ENCODE peak calls at places on chromosomes 13 and 19, in nine cellular contexts. F, L, N, C, J, R, V, Z and U are unnamed samples.

GRCh38 chr13:81425286-81425685 is 1084.4 kb upstream of the SPRY2 start:
- DNase-seq in F (no peak), L (no peak), N (no peak), C (no peak), J (no peak), R (no peak), V (no peak), Z (no peak), U (no peak)

GRCh38 chr13:31201341-31202024 is 1.7 kb downstream of the B3GLCT start:
- DNase-seq in F (peak), L (no peak), N (no peak), C (no peak), J (no peak), R (no peak), V (no peak), Z (peak), U (no peak)

GRCh38 chr19:51158474-51159129 is 16.5 kb downstream of the SIGLEC7 start:
- DNase-seq in F (peak), L (no peak), N (peak), C (peak), J (peak), R (peak), V (peak), Z (no peak), U (no peak)

GRCh38 chr13:46672338-46673090 is 119.5 kb downstream of the LRCH1 start:
- DNase-seq in F (no peak), L (no peak), N (no peak), C (no peak), J (no peak), R (no peak), V (no peak), Z (no peak), U (no peak)

GRCh38 chr19:11295665-11296245 is at the start of gene TSPAN16:
- DNase-seq in F (no peak), L (no peak), N (no peak), C (peak), J (no peak), R (no peak), V (no peak), Z (peak), U (no peak)

GRCh38 chr13:100724568-100724967 is 50.0 kb upstream of the TMTC4 start:
- DNase-seq in F (no peak), L (no peak), N (no peak), C (no peak), J (no peak), R (no peak), V (no peak), Z (no peak), U (no peak)

GRCh38 chr13:41931337-41931736 is 29.6 kb downstream of the VWA8 start:
- DNase-seq in F (no peak), L (no peak), N (no peak), C (no peak), J (no peak), R (no peak), V (no peak), Z (no peak), U (no peak)

GRCh38 chr19:7871530-7872305 is 2.5 kb downstream of the PRR36 start:
- DNase-seq in F (peak), L (peak), N (peak), C (peak), J (peak), R (peak), V (peak), Z (peak), U (peak)

GRCh38 chr13:53121131-53121773 is 92.6 kb downstream of the OLFM4 start:
- DNase-seq in F (no peak), L (no peak), N (no peak), C (no peak), J (no peak), R (no peak), V (no peak), Z (no peak), U (no peak)

GRCh38 chr19:12052571-12053169 is at the start of gene ZNF878:
- DNase-seq in F (peak), L (peak), N (peak), C (peak), J (peak), R (peak), V (no peak), Z (peak), U (peak)

GRCh38 chr13:51912511-51913225 is 50.9 kb downstream of the CCDC70 start:
- DNase-seq in F (no peak), L (no peak), N (no peak), C (no peak), J (no peak), R (no peak), V (no peak), Z (no peak), U (no peak)

GRCh38 chr19:40613669-40614594 is 12.8 kb downstream of the LTBP4 start:
- DNase-seq in F (peak), L (peak), N (peak), C (peak), J (peak), R (peak), V (peak), Z (peak), U (no peak)

GRCh38 chr19:28334419-28334818 is 878.5 kb downstream of the UQCRFS1 start:
- DNase-seq in F (no peak), L (no peak), N (no peak), C (no peak), J (no peak), R (no peak), V (no peak), Z (no peak), U (no peak)

GRCh38 chr19:29532097-29532496 is 6.3 kb downstream of the VSTM2B start:
- DNase-seq in F (no peak), L (no peak), N (no peak), C (no peak), J (no peak), R (no peak), V (no peak), Z (no peak), U (no peak)

GRCh38 chr19:45451181-45451849 is 16.5 kb upstream of the FOSB start:
- DNase-seq in F (peak), L (no peak), N (peak), C (peak), J (no peak), R (peak), V (no peak), Z (peak), U (no peak)

GRCh38 chr19:55212447-55212846 is 3.1 kb upstream of the PTPRH start:
- DNase-seq in F (no peak), L (peak), N (peak), C (peak), J (no peak), R (no peak), V (peak), Z (no peak), U (no peak)

GRCh38 chr19:9565900-9566705 is 18.2 kb downstream of the ZNF121 start:
- DNase-seq in F (no peak), L (no peak), N (no peak), C (no peak), J (no peak), R (no peak), V (no peak), Z (no peak), U (no peak)

GRCh38 chr19:18700501-18701249 is 17.2 kb downstream of the CRTC1 start:
- DNase-seq in F (peak), L (peak), N (peak), C (peak), J (peak), R (peak), V (no peak), Z (peak), U (peak)

GRCh38 chr19:28864024-28864503 is 348.9 kb downstream of the UQCRFS1 start:
- DNase-seq in F (no peak), L (no peak), N (peak), C (no peak), J (peak), R (no peak), V (no peak), Z (no peak), U (no peak)

GRCh38 chr13:36105726-36106125 is 25.5 kb downstream of the DCLK1 start:
- DNase-seq in F (no peak), L (no peak), N (no peak), C (no peak), J (no peak), R (no peak), V (no peak), Z (no peak), U (no peak)

GRCh38 chr19:32041681-32042292 is 303.6 kb upstream of the ZNF507 start:
- DNase-seq in F (peak), L (no peak), N (peak), C (peak), J (peak), R (no peak), V (no peak), Z (peak), U (peak)

GRCh38 chr19:2474232-2475017 is 1.5 kb upstream of the GADD45B start:
- DNase-seq in F (peak), L (no peak), N (peak), C (peak), J (peak), R (peak), V (no peak), Z (peak), U (peak)

GRCh38 chr19:5580116-5580515 is 12.4 kb upstream of the TINCR start:
- DNase-seq in F (no peak), L (no peak), N (no peak), C (no peak), J (no peak), R (no peak), V (no peak), Z (no peak), U (no peak)

GRCh38 chr13:27969866-27970229 is 733 bp upstream of the CDX2 start:
- DNase-seq in F (no peak), L (no peak), N (no peak), C (no peak), J (no peak), R (no peak), V (no peak), Z (no peak), U (no peak)

GRCh38 chr13:70856706-70857105 is 748.5 kb upstream of the KLHL1 start:
- DNase-seq in F (no peak), L (no peak), N (peak), C (peak), J (no peak), R (no peak), V (no peak), Z (no peak), U (no peak)

GRCh38 chr19:41546386-41546789 is 29.6 kb upstream of the CEACAM21 start:
- DNase-seq in F (no peak), L (no peak), N (peak), C (no peak), J (no peak), R (peak), V (no peak), Z (no peak), U (no peak)

GRCh38 chr19:33465834-33466233 is 55.8 kb downstream of the PEPD start:
- DNase-seq in F (no peak), L (no peak), N (no peak), C (no peak), J (no peak), R (no peak), V (no peak), Z (no peak), U (no peak)

GRCh38 chr13:110915874-110916670 is 1.2 kb upstream of the ANKRD10 start:
- DNase-seq in F (no peak), L (no peak), N (peak), C (no peak), J (no peak), R (no peak), V (no peak), Z (no peak), U (no peak)

GRCh38 chr19:41330946-41331678 is 21.1 kb downstream of the CCDC97 start:
- DNase-seq in F (no peak), L (no peak), N (no peak), C (no peak), J (no peak), R (no peak), V (no peak), Z (no peak), U (no peak)

GRCh38 chr19:7632340-7633203 is 947 bp downstream of the PCP2 start:
- DNase-seq in F (no peak), L (no peak), N (no peak), C (no peak), J (no peak), R (no peak), V (no peak), Z (no peak), U (no peak)

GRCh38 chr19:57053401-57053800 is 66.4 kb upstream of the USP29 start:
- DNase-seq in F (no peak), L (no peak), N (no peak), C (no peak), J (no peak), R (no peak), V (no peak), Z (no peak), U (no peak)

GRCh38 chr13:78976696-78977095 is 317.7 kb upstream of the OBI1 start:
- DNase-seq in F (no peak), L (no peak), N (no peak), C (no peak), J (no peak), R (no peak), V (no peak), Z (no peak), U (no peak)

DNA sequence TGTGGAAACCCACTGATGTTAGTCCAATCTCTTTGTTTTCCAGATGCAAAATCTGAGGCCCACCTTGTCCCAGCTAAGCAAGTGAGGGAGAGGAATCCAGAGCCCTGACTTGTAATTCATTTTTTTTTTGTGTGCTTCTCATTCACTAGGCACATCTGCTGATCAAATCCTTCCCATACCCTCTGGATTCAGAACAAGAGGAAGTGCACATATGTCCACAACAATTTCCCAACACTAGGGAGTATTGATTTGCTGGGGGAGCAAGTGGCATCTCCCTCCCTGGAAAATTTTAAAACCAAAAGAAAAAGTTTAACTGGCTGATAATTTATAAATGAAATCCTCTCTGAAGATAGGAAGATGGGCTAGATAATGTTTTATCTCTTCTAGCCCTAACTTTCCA is 94.6 kb upstream of the RFC3 start:
- DNase-seq in F (no peak), L (no peak), N (no peak), C (no peak), J (no peak), R (no peak), V (no peak), Z (no peak), U (no peak)
- H3K27ac ChIP-seq in F (no peak), L (peak), N (peak), C (peak), J (peak), R (no peak), V (no peak), Z (no peak), U (no peak)

DNA sequence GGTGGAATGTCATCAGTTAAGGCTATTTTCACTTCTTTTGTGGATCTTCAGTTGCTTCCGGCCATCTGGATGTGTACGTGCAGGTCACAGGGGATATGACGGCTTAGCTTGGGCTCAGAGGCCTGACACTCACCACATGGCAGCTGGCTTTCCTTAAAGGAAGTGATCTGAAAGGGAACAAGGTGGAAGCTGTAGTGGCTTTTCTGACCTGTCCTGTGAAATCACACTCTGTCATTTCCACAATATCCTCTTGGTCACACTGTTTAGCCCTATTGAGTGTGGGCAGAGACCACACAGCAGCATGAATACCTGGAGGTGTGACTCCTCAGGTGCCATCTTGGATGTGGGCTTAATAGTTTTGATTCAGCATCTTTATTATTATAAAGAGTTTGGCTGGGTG is 4.5 kb upstream of the BAX start:
- DNase-seq in F (no peak), L (no peak), N (no peak), C (no peak), J (no peak), R (no peak), V (no peak), Z (no peak), U (no peak)
- H3K27ac ChIP-seq in F (no peak), L (no peak), N (no peak), C (no peak), J (peak), R (no peak), V (no peak), Z (no peak), U (no peak)

GRCh38 chr13:95510950-95511349 is 41.6 kb upstream of the CLDN10 start:
- DNase-seq in F (no peak), L (no peak), N (no peak), C (no peak), J (no peak), R (no peak), V (no peak), Z (no peak), U (no peak)
- H3K27ac ChIP-seq in F (no peak), L (no peak), N (no peak), C (no peak), J (no peak), R (no peak), V (no peak), Z (no peak), U (no peak)

GRCh38 chr19:38386300-38386967 is 1.4 kb downstream of the GGN start:
- DNase-seq in F (no peak), L (no peak), N (no peak), C (no peak), J (no peak), R (no peak), V (no peak), Z (no peak), U (no peak)

GRCh38 chr19:38385804-38386257 is 2.0 kb downstream of the GGN start:
- DNase-seq in F (no peak), L (no peak), N (no peak), C (no peak), J (no peak), R (no peak), V (no peak), Z (no peak), U (no peak)

GRCh38 chr19:38387550-38388309 is at the start of gene GGN:
- DNase-seq in F (peak), L (no peak), N (peak), C (peak), J (peak), R (peak), V (peak), Z (peak), U (peak)

GRCh38 chr19:38388310-38389100 is at the start of gene SPRED3:
- DNase-seq in F (peak), L (no peak), N (no peak), C (no peak), J (peak), R (no peak), V (no peak), Z (peak), U (peak)

DNA sequence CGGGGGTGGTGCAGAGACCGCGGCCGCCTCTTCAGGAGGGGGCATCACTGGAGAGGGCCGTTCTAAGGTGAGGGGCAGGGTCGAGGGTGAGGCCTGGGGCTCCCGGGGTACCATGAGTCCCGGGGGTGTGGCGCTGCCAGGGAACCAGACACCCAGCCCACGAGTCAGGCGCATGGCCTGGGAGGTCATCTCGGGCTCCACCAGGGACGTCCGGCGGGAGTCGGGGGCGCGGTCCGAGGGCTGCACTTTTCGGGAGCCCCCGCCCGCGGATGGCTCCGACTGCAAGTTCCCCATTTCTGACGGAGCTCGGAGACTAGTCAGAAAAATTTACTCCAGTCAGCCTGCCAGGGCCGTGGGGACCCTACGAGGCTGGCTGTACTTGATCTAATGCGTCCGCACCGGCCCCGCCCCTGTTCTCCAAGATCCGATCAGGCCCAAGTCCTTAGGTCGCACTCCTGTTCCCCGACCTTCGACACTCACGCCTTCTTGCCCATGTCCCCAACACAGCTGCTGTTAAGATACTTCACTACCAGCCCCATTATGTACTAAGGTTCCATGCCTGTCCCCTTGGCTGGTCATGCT is 775 bp downstream of the GGN start:
- DNase-seq in F (peak), L (no peak), N (peak), C (peak), J (peak), R (no peak), V (no peak), Z (no peak), U (no peak)
- H3K27ac ChIP-seq in F (peak), L (no peak), N (peak), C (peak), J (peak), R (peak), V (peak), Z (no peak), U (no peak)

DNA sequence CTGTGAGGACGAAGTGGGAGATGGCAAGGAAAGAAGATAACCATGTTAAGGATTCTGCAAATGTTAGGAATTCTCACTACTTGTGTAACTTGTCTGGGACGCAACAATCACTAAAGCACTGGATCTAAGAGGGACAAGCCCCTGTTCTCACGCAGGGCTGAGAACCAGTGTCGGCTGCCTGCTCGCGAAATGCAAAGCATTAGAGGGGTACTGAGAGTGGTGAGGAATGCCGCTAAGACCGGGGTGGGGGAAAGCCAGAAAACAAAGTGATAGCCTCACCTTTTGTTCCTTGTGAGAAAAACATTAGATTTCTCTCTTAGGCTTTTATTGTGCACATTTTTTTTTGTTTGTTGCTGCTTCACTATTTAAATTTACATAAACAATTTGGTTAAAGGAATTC is 241.9 kb downstream of the ABCC4 start:
- DNase-seq in F (no peak), L (no peak), N (no peak), C (no peak), J (no peak), R (no peak), V (no peak), Z (no peak), U (no peak)
- H3K27ac ChIP-seq in F (peak), L (no peak), N (no peak), C (no peak), J (no peak), R (no peak), V (no peak), Z (no peak), U (no peak)

DNA sequence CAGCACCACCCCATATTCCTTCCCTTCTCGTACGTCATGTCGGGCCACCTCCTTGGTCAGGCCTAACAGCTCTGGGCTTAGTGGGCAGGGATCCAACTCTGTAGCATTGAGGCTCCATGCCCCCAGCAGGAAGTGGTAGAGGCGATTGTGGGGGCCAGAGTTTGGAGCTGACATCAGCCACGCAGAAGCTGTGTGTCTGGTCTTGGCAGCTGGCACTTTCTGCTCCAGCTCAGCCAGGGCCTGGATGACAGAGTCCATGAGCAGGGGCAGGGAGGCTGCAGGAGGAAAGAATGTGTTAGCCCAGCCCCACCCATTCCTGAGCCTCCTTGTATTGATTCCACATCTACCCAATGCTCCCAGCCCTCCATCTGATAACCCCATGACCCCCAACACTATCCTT is 3.0 kb downstream of the PGLYRP2 start:
- DNase-seq in F (no peak), L (no peak), N (no peak), C (no peak), J (no peak), R (no peak), V (no peak), Z (no peak), U (no peak)
- H3K27ac ChIP-seq in F (no peak), L (no peak), N (no peak), C (no peak), J (no peak), R (no peak), V (no peak), Z (no peak), U (no peak)